ENCODE peak calls at places on chromosome 2, in five cellular contexts. S is heart left ventricle, V is neural progenitor cell, J is DND-41, I is testis. W is an unnamed sample.

GRCh38 chr2:67701011-67701410 is 303.9 kb downstream of the ETAA1 start:
- DNase-seq in S (no peak), V (no peak), J (no peak), I (no peak), W (no peak)

GRCh38 chr2:109452318-109453305 is 161.2 kb downstream of the SEPTIN10 start:
- DNase-seq in S (no peak), V (no peak), J (no peak), I (no peak), W (no peak)

GRCh38 chr2:166632616-166633015 is 138.6 kb upstream of the SCN7A start:
- DNase-seq in S (no peak), V (no peak), J (no peak), I (no peak), W (peak; percentile 62)

GRCh38 chr2:66866331-66867037 is 431.6 kb downstream of the MEIS1 start:
- DNase-seq in S (no peak), V (no peak), J (no peak), I (no peak), W (no peak)

GRCh38 chr2:140248623-140249022 is 1468.4 kb upstream of the NXPH2 start:
- DNase-seq in S (no peak), V (no peak), J (no peak), I (no peak), W (no peak)

GRCh38 chr2:3189076-3189591 is 188.5 kb downstream of the EIPR1 start:
- DNase-seq in S (no peak), V (no peak), J (no peak), I (no peak), W (no peak)

GRCh38 chr2:225124311-225124832 is 82.1 kb upstream of the DOCK10 start:
- DNase-seq in S (no peak), V (no peak), J (no peak), I (no peak), W (no peak)

GRCh38 chr2:219645631-219646527 is 18.4 kb downstream of the SLC4A3 start:
- DNase-seq in S (peak; percentile 31), V (no peak), J (no peak), I (no peak), W (no peak)

GRCh38 chr2:45029215-45029614 is 20.0 kb upstream of the SIX2 start:
- DNase-seq in S (no peak), V (no peak), J (no peak), I (no peak), W (peak; percentile 64)

GRCh38 chr2:108926561-108927380 is 62.2 kb downstream of the EDAR start:
- DNase-seq in S (no peak), V (no peak), J (no peak), I (no peak), W (no peak)

GRCh38 chr2:55136138-55136541 is 85.9 kb upstream of the RTN4 start:
- DNase-seq in S (no peak), V (no peak), J (no peak), I (no peak), W (no peak)

GRCh38 chr2:239025951-239026461 is 178.1 kb downstream of the TWIST2 start:
- DNase-seq in S (no peak), V (no peak), J (no peak), I (no peak), W (no peak)

GRCh38 chr2:165277295-165277694 is 38.1 kb downstream of the SCN2A start:
- DNase-seq in S (no peak), V (no peak), J (no peak), I (no peak), W (no peak)

GRCh38 chr2:47300609-47301276 is 102.2 kb upstream of the MSH2 start:
- DNase-seq in S (no peak), V (no peak), J (no peak), I (no peak), W (no peak)

GRCh38 chr2:30404354-30405265 is 42.4 kb upstream of the LCLAT1 start:
- DNase-seq in S (peak; percentile 36), V (peak; percentile 52), J (no peak), I (no peak), W (peak; percentile 96)

GRCh38 chr2:239675856-239676715 is 275.3 kb upstream of the HDAC4 start:
- DNase-seq in S (no peak), V (no peak), J (no peak), I (peak; percentile 9), W (no peak)

GRCh38 chr2:6492573-6492972 is 373.1 kb downstream of the CMPK2 start:
- DNase-seq in S (no peak), V (no peak), J (no peak), I (no peak), W (peak; percentile 58)

GRCh38 chr2:246489-247145 is 17.2 kb downstream of the SH3YL1 start:
- DNase-seq in S (no peak), V (peak; percentile 58), J (peak; percentile 59), I (peak; percentile 21), W (peak; percentile 75)

GRCh38 chr2:40165503-40165867 is 286.4 kb downstream of the SLC8A1 start:
- DNase-seq in S (peak; percentile 43), V (no peak), J (no peak), I (peak; percentile 31), W (peak; percentile 38)

GRCh38 chr2:105166671-105167070 is 74.9 kb upstream of the GPR45 start:
- DNase-seq in S (no peak), V (peak; percentile 66), J (no peak), I (no peak), W (no peak)

GRCh38 chr2:28346587-28346986 is 46.1 kb upstream of the FOSL2 start:
- DNase-seq in S (no peak), V (no peak), J (no peak), I (no peak), W (peak; percentile 99)

GRCh38 chr2:200065477-200065876 is 110.1 kb downstream of the MAIP1 start:
- DNase-seq in S (no peak), V (no peak), J (no peak), I (no peak), W (peak; percentile 79)

GRCh38 chr2:144402282-144402681 is 117.6 kb downstream of the ZEB2 start:
- DNase-seq in S (no peak), V (no peak), J (no peak), I (peak; percentile 58), W (peak; percentile 99)

GRCh38 chr2:217820904-217821303 is 181.9 kb downstream of the TNS1 start:
- DNase-seq in S (no peak), V (no peak), J (no peak), I (no peak), W (no peak)
- H3K4me1 ChIP-seq in S (peaks cover 94% of the 10 kb centered on the region), V (peaks cover 11% of the 10 kb centered on the region), J (no peaks in the 10 kb centered on the region), I (peaks cover 26% of the 10 kb centered on the region), W (no peaks in the 10 kb centered on the region)

DNA sequence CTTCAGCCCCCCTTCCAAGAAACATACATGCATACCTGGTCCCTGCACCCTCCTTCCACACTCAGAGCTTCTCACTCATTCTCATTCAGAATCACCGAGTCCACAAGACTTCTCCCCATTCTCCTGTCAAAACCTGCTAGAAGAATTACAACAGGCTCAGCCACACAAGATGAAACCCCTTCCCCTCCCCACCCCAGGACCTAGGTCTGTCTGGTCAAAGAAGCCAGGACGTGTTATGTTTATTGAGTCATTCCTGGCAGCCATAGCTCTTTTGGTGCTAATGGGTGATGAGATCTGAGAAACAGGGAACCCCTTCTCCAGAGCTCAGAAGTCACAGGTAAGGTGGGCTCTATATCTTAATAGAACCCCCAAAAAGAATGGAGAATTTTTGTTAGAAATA is 1.4 kb upstream of the ADD2 start:
- DNase-seq in S (no peak), V (no peak), J (no peak), I (no peak), W (no peak)
- H3K27ac ChIP-seq in S (no peak overlapping the region), V (no peak overlapping the region), J (no peak overlapping the region), I (no peak overlapping the region), W (no peak overlapping the region)

DNA sequence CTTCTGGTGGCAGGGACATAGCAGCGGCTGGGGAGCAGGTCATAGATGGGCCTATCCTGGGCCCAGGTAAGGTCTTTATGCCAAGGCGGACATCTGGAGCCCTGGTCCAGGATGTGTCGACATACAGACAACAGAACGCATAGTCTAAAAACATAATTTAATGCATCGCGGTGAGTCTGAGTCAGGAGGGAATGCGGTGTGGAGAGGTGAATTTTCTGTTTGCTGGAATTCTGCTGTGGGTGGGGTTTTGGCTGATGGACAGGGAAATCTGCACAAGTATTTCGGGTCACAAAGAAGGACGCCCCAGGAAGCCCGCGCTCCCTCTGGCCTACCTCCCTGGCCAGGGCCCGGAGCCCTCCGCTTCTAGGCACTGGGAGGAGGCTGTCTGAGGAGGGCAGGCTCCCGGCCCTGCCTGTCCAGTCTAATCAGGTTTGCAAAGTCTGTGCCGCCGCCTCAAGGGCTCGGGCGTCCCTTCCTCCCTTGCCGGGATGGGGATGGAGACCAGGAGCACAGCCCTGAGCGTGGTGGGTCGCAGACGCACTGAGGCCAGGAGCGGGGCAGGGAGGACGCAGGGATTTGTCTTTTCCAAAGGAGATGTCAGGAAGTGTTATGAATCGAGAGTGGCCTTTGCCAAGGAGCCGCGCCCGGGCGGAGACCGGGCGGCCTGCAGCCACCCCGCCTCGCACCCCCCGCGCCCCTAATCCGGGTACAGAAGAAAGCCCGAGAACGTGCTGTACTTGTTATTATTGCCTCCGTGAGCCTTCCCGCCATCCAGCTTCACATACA is 2.3 kb downstream of the C1QL2 start:
- DNase-seq in S (no peak), V (peak; percentile 75), J (no peak), I (no peak), W (no peak)
- H3K27me3 ChIP-seq in S (peaks cover 75% of the 10 kb centered on the region), V (peaks cover 64% of the 10 kb centered on the region), J (peaks cover 6% of the 10 kb centered on the region), I (no peaks in the 10 kb centered on the region), W (peaks cover 5% of the 10 kb centered on the region)

DNA sequence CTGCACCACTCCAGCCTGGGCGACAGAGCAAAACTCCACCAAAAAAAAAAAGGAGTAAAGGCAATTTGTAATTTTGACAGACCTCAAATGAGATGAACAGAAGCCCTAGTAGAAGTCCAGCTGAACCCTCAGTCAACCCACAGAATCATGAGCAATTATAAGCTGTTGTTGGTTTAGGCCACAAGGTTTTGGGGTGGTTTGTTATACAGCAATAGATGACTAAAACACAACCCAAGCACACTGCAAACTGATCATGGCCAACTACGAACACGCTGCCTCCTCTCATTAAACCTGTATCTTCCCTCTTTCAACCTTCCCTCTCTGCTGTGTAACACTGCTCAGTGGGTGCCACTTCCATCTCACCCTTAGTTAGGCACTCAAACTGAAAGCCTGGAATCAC is 22.1 kb downstream of the AAK1 start:
- DNase-seq in S (no peak), V (no peak), J (no peak), I (no peak), W (no peak)
- H3K4me1 ChIP-seq in S (peaks cover 58% of the 10 kb centered on the region), V (no peaks in the 10 kb centered on the region), J (peaks cover 68% of the 10 kb centered on the region), I (peaks cover 15% of the 10 kb centered on the region), W (peaks cover 4% of the 10 kb centered on the region)

GRCh38 chr2:72888438-72889202 is 1.4 kb downstream of the SPR start:
- DNase-seq in S (no peak), V (no peak), J (no peak), I (no peak), W (no peak)
- H3K27ac ChIP-seq in S (no peak overlapping the region), V (no peak overlapping the region), J (no peak overlapping the region), I (no peak overlapping the region), W (no peak overlapping the region)

GRCh38 chr2:52956115-52956514 is 811.5 kb upstream of the CHAC2 start:
- DNase-seq in S (no peak), V (no peak), J (no peak), I (no peak), W (no peak)
- H3K27me3 ChIP-seq in S (no peaks in the 10 kb centered on the region), V (no peaks in the 10 kb centered on the region), J (no peaks in the 10 kb centered on the region), I (no peaks in the 10 kb centered on the region), W (peaks cover 8% of the 10 kb centered on the region)

GRCh38 chr2:159137511-159138101 is 148.9 kb downstream of the WDSUB1 start:
- DNase-seq in S (peak; percentile 33), V (no peak), J (no peak), I (no peak), W (no peak)

GRCh38 chr2:159140070-159140774 is 146.3 kb downstream of the WDSUB1 start:
- DNase-seq in S (no peak), V (no peak), J (no peak), I (no peak), W (peak; percentile 12)

GRCh38 chr2:159136405-159136804 is 150.1 kb downstream of the WDSUB1 start:
- DNase-seq in S (no peak), V (no peak), J (no peak), I (no peak), W (no peak)

GRCh38 chr2:159139216-159139933 is 147.1 kb downstream of the WDSUB1 start:
- DNase-seq in S (no peak), V (no peak), J (no peak), I (no peak), W (no peak)

GRCh38 chr2:159138642-159139182 is 147.8 kb downstream of the WDSUB1 start:
- DNase-seq in S (no peak), V (no peak), J (no peak), I (no peak), W (no peak)
- H3K4me1 ChIP-seq in S (peaks cover 51% of the 10 kb centered on the region), V (peaks cover 27% of the 10 kb centered on the region), J (no peaks in the 10 kb centered on the region), I (peaks cover 5% of the 10 kb centered on the region), W (peaks cover 11% of the 10 kb centered on the region)

W was measured in SJCRH30.